ENCODE peak calls at places on chromosomes 13 and 19, in eight cellular contexts. C is omental fat pad; L is AG04450; F is tibial artery; B is WTC11; U is CD8-positive, alpha-beta T cell; Q is heart left ventricle; K is fibroblast of mammary gland. N is an unnamed sample.

GRCh38 chr19:5700455-5701092 is 10.5 kb downstream of the RPL36 start:
- DNase-seq in C (no peak), U (peak), L (no peak), F (no peak), Q (no peak), B (no peak), K (no peak), N (no peak)

GRCh38 chr19:39349326-39349725 is 7.1 kb downstream of the SAMD4B start:
- DNase-seq in U (no peak), K (no peak), F (no peak), L (no peak), Q (no peak), B (no peak), C (no peak), N (no peak)

GRCh38 chr13:29849071-29849541 is 1.3 kb downstream of the UBL3 start:
- DNase-seq in U (peak), L (no peak), F (no peak), C (no peak), Q (peak), B (no peak), K (peak), N (peak)

GRCh38 chr13:81551036-81551435 is 1210.1 kb upstream of the SPRY2 start:
- DNase-seq in F (no peak), C (no peak), L (no peak), Q (no peak), B (no peak), K (no peak), U (no peak), N (no peak)

GRCh38 chr13:113856716-113857065 is 7.2 kb downstream of the GAS6 start:
- DNase-seq in C (no peak), U (no peak), F (peak), K (peak), Q (peak), L (no peak), B (no peak), N (no peak)

GRCh38 chr13:21402586-21403307 is 56.4 kb downstream of the ZDHHC20 start:
- DNase-seq in Q (no peak), F (no peak), C (no peak), K (peak), L (no peak), U (no peak), B (no peak), N (peak)

GRCh38 chr13:113493315-113493951 is 2.9 kb upstream of the DCUN1D2 start:
- DNase-seq in Q (no peak), K (peak), L (peak), U (no peak), F (no peak), B (no peak), C (no peak), N (peak)

GRCh38 chr13:39012608-39013007 is 22.0 kb upstream of the STOML3 start:
- DNase-seq in B (peak), Q (no peak), U (no peak), C (no peak), K (no peak), L (no peak), F (no peak), N (no peak)

GRCh38 chr13:32988588-32989256 is 27.5 kb upstream of the KL start:
- DNase-seq in U (no peak), Q (no peak), C (no peak), B (no peak), F (no peak), L (no peak), K (peak), N (no peak)

GRCh38 chr13:105464249-105464648 is 1071.2 kb downstream of the EFNB2 start:
- DNase-seq in U (no peak), K (no peak), L (no peak), Q (no peak), F (no peak), B (no peak), C (no peak), N (no peak)

GRCh38 chr13:71789952-71790351 is 77.1 kb downstream of the DACH1 start:
- DNase-seq in B (no peak), F (no peak), Q (no peak), C (no peak), L (no peak), K (no peak), U (no peak), N (no peak)

GRCh38 chr19:44647144-44647543 is 3.4 kb downstream of the PVR start:
- DNase-seq in C (no peak), F (no peak), B (no peak), U (no peak), K (no peak), Q (no peak), L (no peak), N (no peak)

GRCh38 chr19:38044267-38045111 is 137.5 kb downstream of the SIPA1L3 start:
- DNase-seq in B (no peak), Q (no peak), C (no peak), K (peak), U (no peak), F (no peak), L (no peak), N (peak)
- TF ChIP-seq CTCF in B (no peak), Q (no peak), C (no peak), K (peak), U (no peak), F (no peak), L (no peak), N (no peak)

DNA sequence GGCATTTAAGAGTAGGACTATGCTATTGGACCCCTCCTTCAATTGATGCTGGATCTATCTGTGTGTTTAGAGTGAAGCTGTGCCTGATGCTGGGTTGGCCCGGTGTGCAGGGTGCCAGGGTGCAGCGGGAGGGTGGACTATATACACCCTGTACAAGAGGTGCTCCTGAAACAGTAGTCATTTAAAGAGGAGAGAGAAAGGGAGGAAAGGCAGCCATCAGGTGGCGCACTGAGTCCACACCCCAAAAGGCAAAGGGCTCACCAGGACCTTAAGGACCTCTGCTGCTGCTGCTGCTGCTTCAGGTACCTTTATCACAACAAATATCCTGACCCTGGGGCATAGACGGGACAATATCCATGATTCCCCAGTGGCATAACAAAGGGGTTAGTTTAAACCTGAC is 39.4 kb downstream of the ZNF136 start:
- DNase-seq in B (peak), Q (peak), C (no peak), U (peak), K (no peak), L (no peak), F (no peak), N (no peak)
- TF ChIP-seq CTCF in B (peak), Q (peak), C (no peak), U (peak), K (no peak), L (no peak), F (no peak), N (no peak)

GRCh38 chr13:48504606-48505369 is 28.1 kb downstream of the RCBTB2 start:
- DNase-seq in L (no peak), U (peak), F (no peak), B (no peak), K (no peak), C (no peak), Q (no peak), N (no peak)
- TF ChIP-seq CTCF in L (no peak), U (no peak), F (no peak), B (no peak), K (no peak), C (no peak), Q (no peak), N (no peak)

DNA sequence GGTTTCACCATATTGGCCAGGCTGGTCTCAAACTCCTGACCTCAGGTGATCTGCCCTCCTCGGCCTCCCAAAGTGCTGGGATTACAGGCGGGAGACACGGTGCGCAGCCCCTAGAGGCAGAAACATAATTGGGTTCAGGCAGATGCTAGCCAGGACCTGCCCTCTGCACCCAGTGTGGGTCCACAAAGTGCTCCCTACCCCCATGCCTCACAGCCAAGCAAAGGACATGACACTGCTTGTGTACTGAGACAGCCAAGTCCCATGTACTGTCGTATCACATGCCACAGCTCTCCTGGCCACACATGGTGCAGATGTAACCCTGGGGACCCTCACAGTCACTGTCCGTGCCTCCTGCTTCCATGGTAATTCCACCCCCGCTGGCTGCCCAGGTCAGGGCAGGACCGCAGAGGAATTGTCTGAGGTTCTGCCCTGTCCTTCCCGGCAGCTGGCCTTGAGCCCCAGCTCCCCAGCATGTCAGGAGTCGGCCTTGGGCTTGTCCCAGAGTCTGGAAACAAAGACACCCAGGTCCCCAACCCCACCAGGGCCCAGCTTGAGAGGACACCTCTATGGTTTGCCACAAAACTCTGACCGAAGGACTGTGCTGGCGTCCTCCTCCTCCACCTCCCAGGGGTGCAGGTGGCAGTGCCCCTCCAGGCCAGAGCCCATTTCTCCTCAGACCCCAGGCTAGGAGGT is 7.6 kb downstream of the PRR36 start:
- DNase-seq in C (no peak), U (no peak), K (no peak), F (no peak), Q (no peak), L (no peak), B (no peak), N (no peak)
- TF ChIP-seq CTCF in C (no peak), U (no peak), K (no peak), F (no peak), Q (no peak), L (no peak), B (no peak), N (no peak)

GRCh38 chr13:110984798-110985197 is 69.9 kb upstream of the ANKRD10 start:
- DNase-seq in U (no peak), F (no peak), L (no peak), B (no peak), K (no peak), Q (no peak), C (no peak), N (no peak)
- TF ChIP-seq CTCF in U (no peak), F (no peak), L (no peak), B (no peak), K (no peak), Q (no peak), C (no peak), N (no peak)

GRCh38 chr13:84574851-84575250 is 692.6 kb upstream of the SLITRK1 start:
- DNase-seq in B (no peak), U (no peak), Q (no peak), L (no peak), F (no peak), K (peak), C (no peak), N (peak)

GRCh38 chr13:84567848-84568247 is 685.6 kb upstream of the SLITRK1 start:
- DNase-seq in L (no peak), F (no peak), C (no peak), U (no peak), K (no peak), Q (no peak), B (no peak), N (no peak)

GRCh38 chr13:84570831-84571230 is 688.6 kb upstream of the SLITRK1 start:
- DNase-seq in F (no peak), B (no peak), U (no peak), C (no peak), L (peak), Q (no peak), K (peak), N (no peak)

GRCh38 chr13:84571264-84571663 is 689.0 kb upstream of the SLITRK1 start:
- DNase-seq in U (no peak), K (no peak), Q (no peak), B (no peak), C (no peak), F (no peak), L (no peak), N (no peak)
- TF ChIP-seq CTCF in U (no peak), K (no peak), Q (no peak), B (no peak), C (no peak), F (no peak), L (no peak), N (no peak)

GRCh38 chr19:13366529-13367143 is 139.6 kb downstream of the CACNA1A start:
- DNase-seq in Q (no peak), C (no peak), U (no peak), B (peak), K (peak), F (no peak), L (no peak), N (peak)
- TF ChIP-seq CTCF in Q (no peak), C (no peak), U (no peak), B (peak), K (peak), F (no peak), L (peak), N (peak)

GRCh38 chr19:13765395-13766094 is 1.2 kb downstream of the MRI1 start:
- DNase-seq in C (no peak), L (no peak), F (no peak), B (no peak), Q (no peak), U (no peak), K (no peak), N (no peak)
- TF ChIP-seq CTCF in C (no peak), L (no peak), F (no peak), B (no peak), Q (no peak), U (no peak), K (no peak), N (no peak)